ENCODE peak calls at places on chromosomes 13 and 19, in eight cellular contexts. V is transverse colon; K is CD8-positive, alpha-beta T cell; Z is colonic mucosa; J is neural progenitor cell; R is hepatocyte; M is adrenal gland; X is psoas muscle. T is an unnamed sample.
A peak's percentile ranks its signal among the peaks of the same experiment; 100 is the strongest.

GRCh38 chr13:31947506-31947905 is 84.1 kb upstream of the FRY start:
- DNase-seq in V (no peak), K (no peak), Z (no peak), J (no peak), R (no peak), M (no peak), X (no peak), T (no peak)

GRCh38 chr13:110399801-110400200 is 92.7 kb downstream of the COL4A2 start:
- DNase-seq in V (no peak), K (no peak), Z (no peak), J (no peak), R (no peak), M (no peak), X (no peak), T (no peak)

GRCh38 chr13:84570831-84571230 is 688.6 kb upstream of the SLITRK1 start:
- DNase-seq in V (no peak), K (no peak), Z (no peak), J (no peak), R (no peak), M (no peak), X (no peak), T (no peak)

GRCh38 chr13:36131215-36131930 is at the start of gene DCLK1:
- DNase-seq in V (peak; percentile 21), K (no peak), Z (peak; percentile 45), J (peak; percentile 85), R (peak; percentile 60), M (no peak), X (peak; percentile 88), T (peak; percentile 39)

GRCh38 chr13:79782541-79783216 is 301.7 kb downstream of the NDFIP2 start:
- DNase-seq in V (no peak), K (no peak), Z (peak; percentile 29), J (peak; percentile 93), R (peak; percentile 70), M (peak; percentile 27), X (no peak), T (peak; percentile 42)

GRCh38 chr19:33193269-33193863 is 764 bp upstream of the LRP3 start:
- DNase-seq in V (no peak), K (no peak), Z (no peak), J (no peak), R (no peak), M (no peak), X (peak; percentile 46), T (no peak)

GRCh38 chr13:52707375-52707774 is 32.2 kb downstream of the CNMD start:
- DNase-seq in V (no peak), K (no peak), Z (no peak), J (no peak), R (no peak), M (no peak), X (no peak), T (no peak)

GRCh38 chr19:44202470-44202869 is 9.9 kb upstream of the ZNF227 start:
- DNase-seq in V (no peak), K (no peak), Z (no peak), J (no peak), R (no peak), M (no peak), X (no peak), T (no peak)

GRCh38 chr19:42505066-42505465 is 23.2 kb downstream of the CEACAM1 start:
- DNase-seq in V (no peak), K (no peak), Z (no peak), J (no peak), R (no peak), M (no peak), X (no peak), T (no peak)

GRCh38 chr13:41459754-41460111 is 2.4 kb downstream of the RGCC start:
- DNase-seq in V (no peak), K (no peak), Z (no peak), J (no peak), R (no peak), M (no peak), X (no peak), T (no peak)

GRCh38 chr13:30429721-30430694 is 7.7 kb downstream of the UBE2L5 start:
- DNase-seq in V (no peak), K (no peak), Z (no peak), J (no peak), R (peak; percentile 58), M (no peak), X (no peak), T (no peak)

GRCh38 chr13:75440100-75440499 is 41.9 kb downstream of the TBC1D4 start:
- DNase-seq in V (peak; percentile 32), K (no peak), Z (peak; percentile 75), J (no peak), R (no peak), M (no peak), X (no peak), T (no peak)

GRCh38 chr19:49506575-49507105 is 5.8 kb upstream of the FCGRT start:
- DNase-seq in V (peak; percentile 83), K (peak; percentile 81), Z (peak; percentile 88), J (peak; percentile 79), R (peak; percentile 79), M (peak; percentile 73), X (peak; percentile 76), T (no peak)

GRCh38 chr19:17078920-17079709 is 3.5 kb downstream of the MYO9B start:
- DNase-seq in V (no peak), K (no peak), Z (no peak), J (peak; percentile 51), R (no peak), M (no peak), X (no peak), T (no peak)

GRCh38 chr19:6126335-6126974 is 9.0 kb upstream of the ACSBG2 start:
- DNase-seq in V (no peak), K (no peak), Z (no peak), J (peak; percentile 55), R (peak; percentile 50), M (no peak), X (no peak), T (no peak)

GRCh38 chr13:65943711-65944110 is 1286.4 kb downstream of the PCDH9 start:
- DNase-seq in V (no peak), K (no peak), Z (no peak), J (no peak), R (no peak), M (no peak), X (no peak), T (no peak)

GRCh38 chr19:48249502-48250014 is 6.2 kb downstream of the CARD8 start:
- DNase-seq in V (peak; percentile 58), K (peak; percentile 65), Z (peak; percentile 34), J (no peak), R (no peak), M (peak; percentile 56), X (peak; percentile 59), T (no peak)

GRCh38 chr13:41658057-41658642 is 200.8 kb downstream of the RGCC start:
- DNase-seq in V (no peak), K (no peak), Z (no peak), J (no peak), R (no peak), M (no peak), X (no peak), T (no peak)

GRCh38 chr19:54030895-54031586 is 32.7 kb downstream of the VSTM1 start:
- DNase-seq in V (no peak), K (no peak), Z (no peak), J (no peak), R (no peak), M (no peak), X (no peak), T (no peak)

GRCh38 chr13:106599875-106600797 is 32.2 kb upstream of the ARGLU1 start:
- DNase-seq in V (no peak), K (no peak), Z (peak; percentile 32), J (no peak), R (peak; percentile 63), M (peak; percentile 37), X (no peak), T (no peak)

GRCh38 chr13:41791056-41791455 is 169.9 kb downstream of the VWA8 start:
- DNase-seq in V (no peak), K (no peak), Z (no peak), J (no peak), R (no peak), M (no peak), X (no peak), T (no peak)

GRCh38 chr13:45367358-45367757 is 26.4 kb upstream of the TPT1 start:
- DNase-seq in V (peak; percentile 81), K (peak; percentile 85), Z (peak; percentile 82), J (no peak), R (peak; percentile 80), M (peak; percentile 62), X (no peak), T (peak; percentile 98)

GRCh38 chr13:66414196-66414800 is 815.8 kb downstream of the PCDH9 start:
- DNase-seq in V (no peak), K (no peak), Z (no peak), J (no peak), R (no peak), M (no peak), X (no peak), T (no peak)

GRCh38 chr13:28012383-28012782 is 23.9 kb upstream of the URAD start:
- DNase-seq in V (no peak), K (no peak), Z (no peak), J (no peak), R (no peak), M (no peak), X (no peak), T (no peak)

GRCh38 chr13:110396913-110397379 is 89.9 kb downstream of the COL4A2 start:
- DNase-seq in V (peak; percentile 77), K (no peak), Z (peak; percentile 52), J (no peak), R (peak; percentile 73), M (peak; percentile 88), X (peak; percentile 92), T (peak; percentile 84)

DNA sequence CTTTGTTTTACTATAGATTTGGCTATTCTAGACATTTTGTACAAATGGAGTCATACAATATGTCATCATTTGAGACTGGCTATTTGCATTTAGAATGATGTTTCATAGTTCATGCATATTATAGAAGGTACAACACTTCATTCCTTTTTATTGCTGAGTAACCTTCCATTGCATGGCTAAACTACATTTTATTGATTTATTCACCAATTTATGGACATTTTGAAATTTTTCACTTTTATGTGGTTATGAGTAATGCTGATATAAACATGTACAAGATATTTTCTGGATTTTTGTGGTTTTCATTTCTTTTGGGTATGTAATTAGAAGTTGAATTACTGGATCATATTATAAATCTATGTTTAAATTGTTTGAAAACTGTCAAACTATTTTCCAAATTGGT is 710.3 kb upstream of the SLITRK5 start:
- DNase-seq in V (no peak), K (no peak), Z (no peak), J (no peak), R (no peak), M (no peak), X (no peak), T (no peak)
- H3K27me3 ChIP-seq in V (no peaks in the 10 kb centered on the region), K (no peaks in the 10 kb centered on the region), Z (no peaks in the 10 kb centered on the region), J (no peaks in the 10 kb centered on the region), R (no peaks in the 10 kb centered on the region), M (no peaks in the 10 kb centered on the region), X (no peaks in the 10 kb centered on the region), T (peaks cover 2% of the 10 kb centered on the region)

GRCh38 chr13:114054830-114055439 is 77.5 kb downstream of the RASA3 start:
- DNase-seq in V (no peak), K (no peak), Z (no peak), J (no peak), R (no peak), M (no peak), X (no peak), T (no peak)
- H3K4me1 ChIP-seq in V (peaks cover 8% of the 10 kb centered on the region), K (peaks cover 69% of the 10 kb centered on the region), Z (peaks cover 3% of the 10 kb centered on the region), J (peaks cover 15% of the 10 kb centered on the region), R (no peaks in the 10 kb centered on the region), M (no peaks in the 10 kb centered on the region), X (peaks cover 5% of the 10 kb centered on the region), T (no peaks in the 10 kb centered on the region)

GRCh38 chr13:68261105-68261504 is 1031.0 kb upstream of the PCDH9 start:
- DNase-seq in V (no peak), K (no peak), Z (no peak), J (peak; percentile 16), R (no peak), M (no peak), X (no peak), T (no peak)
- TF ChIP-seq CTCF in V (no peak), K (no peak), Z (no peak), J (peak; percentile 38), R (no peak), M (no peak), X (no peak), T (no peak)

GRCh38 chr19:35337984-35338296 is 9.0 kb downstream of the CD22 start:
- DNase-seq in V (no peak), K (no peak), Z (no peak), J (no peak), R (no peak), M (no peak), X (no peak), T (no peak)
- H3K27me3 ChIP-seq in V (no peaks in the 10 kb centered on the region), K (no peaks in the 10 kb centered on the region), Z (no peaks in the 10 kb centered on the region), J (no peaks in the 10 kb centered on the region), R (no peaks in the 10 kb centered on the region), M (no peaks in the 10 kb centered on the region), X (peaks cover under 1% of the 10 kb centered on the region), T (no peaks in the 10 kb centered on the region)

T was measured in RWPE2.